ENCODE peak calls at places on chromosomes 2 and 18, in five cellular contexts. R is heart right ventricle, N is body of pancreas, M is fibroblast of lung, T is OCI-LY7. W is an unnamed sample. For H3K36me3, the result is how much of the 10 kb centered on the place peaks cover.

GRCh38 chr2:68435605-68436004 is 31.5 kb downstream of the FBXO48 start:
- DNase-seq in R (no peak), N (no peak), M (peak), T (no peak), W (no peak)

GRCh38 chr18:59921384-59921891 is 21.6 kb downstream of the PMAIP1 start:
- DNase-seq in R (no peak), N (no peak), M (no peak), T (no peak), W (no peak)

GRCh38 chr2:37877457-37878315 is 47.4 kb upstream of the RMDN2 start:
- DNase-seq in R (no peak), N (peak), M (peak), T (peak), W (peak)

GRCh38 chr18:75477913-75478312 is 50.4 kb upstream of the SMIM21 start:
- DNase-seq in R (no peak), N (no peak), M (peak), T (no peak), W (peak)

GRCh38 chr2:12412898-12413305 is 303.8 kb upstream of the TRIB2 start:
- DNase-seq in R (no peak), N (no peak), M (peak), T (peak), W (no peak)

GRCh38 chr2:171406044-171406443 is 27.7 kb downstream of the METTL8 start:
- DNase-seq in R (no peak), N (no peak), M (no peak), T (peak), W (no peak)

GRCh38 chr18:8615397-8616025 is 6.3 kb downstream of the RAB12 start:
- DNase-seq in R (no peak), N (no peak), M (peak), T (no peak), W (peak)

GRCh38 chr2:185813707-185814106 is 75.1 kb downstream of the FSIP2 start:
- DNase-seq in R (no peak), N (peak), M (no peak), T (no peak), W (no peak)

GRCh38 chr18:39053569-39053968 is 1488.0 kb upstream of the CELF4 start:
- DNase-seq in R (no peak), N (no peak), M (peak), T (no peak), W (no peak)

GRCh38 chr2:187302146-187302545 is 145.9 kb downstream of the CALCRL start:
- DNase-seq in R (no peak), N (no peak), M (peak), T (no peak), W (no peak)

GRCh38 chr2:101843048-101843447 is 145.5 kb downstream of the MAP4K4 start:
- DNase-seq in R (no peak), N (no peak), M (peak), T (no peak), W (peak)

GRCh38 chr18:12585218-12585617 is 72.7 kb downstream of the SPIRE1 start:
- DNase-seq in R (no peak), N (no peak), M (peak), T (no peak), W (no peak)

GRCh38 chr2:88059979-88060906 is 4.7 kb upstream of the KRCC1 start:
- DNase-seq in R (no peak), N (peak), M (peak), T (peak), W (peak)

GRCh38 chr18:715626-716025 is 3.2 kb upstream of the ENOSF1 start:
- DNase-seq in R (no peak), N (no peak), M (peak), T (no peak), W (peak)

GRCh38 chr18:36412778-36413177 is 115.3 kb downstream of the FHOD3 start:
- DNase-seq in R (no peak), N (no peak), M (no peak), T (no peak), W (peak)

GRCh38 chr2:171272039-171272438 is 111.3 kb upstream of the TLK1 start:
- DNase-seq in R (no peak), N (peak), M (peak), T (no peak), W (peak)

GRCh38 chr18:72727776-72728175 is 140.0 kb downstream of the NETO1 start:
- DNase-seq in R (no peak), N (no peak), M (no peak), T (no peak), W (peak)

GRCh38 chr2:222842517-222843174 is 18.2 kb upstream of the ACSL3 start:
- DNase-seq in R (no peak), N (no peak), M (peak), T (no peak), W (peak)

GRCh38 chr2:165646321-165646801 is 147.7 kb downstream of the GALNT3 start:
- DNase-seq in R (no peak), N (no peak), M (peak), T (no peak), W (no peak)

GRCh38 chr2:203328735-203329549 is 748 bp downstream of the ABI2 start:
- DNase-seq in R (peak), N (peak), M (peak), T (peak), W (peak)

DNA sequence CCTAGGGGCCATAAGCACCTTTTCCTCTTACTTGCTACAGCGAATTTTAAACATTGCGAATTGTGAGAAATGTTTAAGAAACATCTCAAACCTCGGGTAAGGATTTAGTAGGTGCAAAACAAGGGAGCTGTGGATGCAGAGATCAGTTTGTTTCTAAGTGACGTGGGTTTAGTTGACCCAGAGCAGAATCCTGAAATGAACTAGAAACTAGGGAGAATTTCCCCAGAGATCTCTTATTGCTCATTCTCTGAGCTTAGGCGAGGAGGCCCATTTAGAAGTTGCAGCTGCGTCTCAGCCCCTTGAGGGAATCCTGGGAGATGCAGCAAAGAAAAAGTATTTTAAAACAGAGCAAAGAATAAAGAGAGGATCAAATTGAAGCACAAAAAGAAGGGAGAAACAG is 29.3 kb downstream of the FAM124B start:
- DNase-seq in R (no peak), N (no peak), M (no peak), T (no peak), W (no peak)
- TF ChIP-seq CTCF in R (no peak), N (no peak), M (no peak), T (no peak), W (no peak)

GRCh38 chr2:86476092-86476491 is 34.9 kb downstream of the KDM3A start:
- DNase-seq in R (no peak), N (no peak), M (peak), T (no peak), W (no peak)
- H3K36me3 ChIP-seq in R (half or more), N (under half), M (under half), T (half or more), W (under half)

GRCh38 chr2:217327981-217328760 is 468.3 kb upstream of the TNP1 start:
- DNase-seq in R (no peak), N (no peak), M (no peak), T (no peak), W (no peak)

GRCh38 chr2:217329023-217329431 is 469.2 kb upstream of the TNP1 start:
- DNase-seq in R (no peak), N (no peak), M (no peak), T (no peak), W (no peak)

GRCh38 chr2:217325251-217325650 is 465.4 kb upstream of the TNP1 start:
- DNase-seq in R (no peak), N (no peak), M (no peak), T (no peak), W (no peak)

GRCh38 chr2:217325810-217326209 is 465.9 kb upstream of the TNP1 start:
- DNase-seq in R (no peak), N (no peak), M (no peak), T (no peak), W (peak)

GRCh38 chr2:217326238-217327022 is 466.6 kb upstream of the TNP1 start:
- DNase-seq in R (no peak), N (no peak), M (no peak), T (no peak), W (peak)
- TF ChIP-seq CTCF in R (no peak), N (no peak), M (no peak), T (no peak), W (no peak)

DNA sequence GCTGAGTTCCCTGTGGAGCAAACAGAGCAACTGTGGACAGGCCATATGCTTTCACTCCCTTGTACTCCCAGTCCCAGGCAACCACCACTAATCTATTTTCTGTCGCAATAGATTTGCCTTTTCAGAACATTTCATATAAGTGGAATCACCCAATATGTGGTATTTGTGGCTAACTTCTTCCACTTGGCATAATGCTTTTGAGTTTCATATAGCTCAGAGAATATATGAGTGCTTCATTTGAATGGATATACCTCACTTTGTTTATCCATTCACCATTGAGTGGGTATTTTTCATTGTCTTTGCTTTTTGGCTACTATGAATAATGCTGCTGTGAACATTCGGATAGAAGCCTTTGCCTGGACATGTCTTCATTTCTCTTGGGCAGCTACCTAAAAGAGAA is 151.9 kb downstream of the CERS6 start:
- DNase-seq in R (no peak), N (no peak), M (peak), T (no peak), W (peak)
- H3K36me3 ChIP-seq in R (under half), N (under half), M (under half), T (under half), W (under half)

DNA sequence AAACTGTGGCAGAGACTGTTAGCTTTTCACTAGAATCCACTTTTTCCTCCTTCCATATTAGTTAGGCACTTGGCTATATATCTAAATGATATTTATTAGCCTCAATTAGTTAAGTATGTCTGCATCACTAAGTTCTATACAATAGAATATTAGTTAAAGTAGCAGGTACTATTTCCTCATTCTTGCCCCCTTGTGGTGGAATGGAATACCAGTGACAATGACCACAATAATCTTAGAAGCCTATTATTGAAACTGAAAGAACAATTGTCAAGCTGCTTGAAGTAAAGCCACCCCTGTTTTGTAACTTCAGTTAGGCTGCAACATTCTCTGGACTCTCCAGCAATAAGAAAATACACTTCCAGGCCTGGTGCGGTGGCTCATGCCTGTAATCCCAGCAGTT is 476.3 kb upstream of the VWC2L start:
- DNase-seq in R (no peak), N (no peak), M (peak), T (peak), W (peak)
- TF ChIP-seq CTCF in R (no peak), N (peak), M (no peak), T (peak), W (peak)

DNA sequence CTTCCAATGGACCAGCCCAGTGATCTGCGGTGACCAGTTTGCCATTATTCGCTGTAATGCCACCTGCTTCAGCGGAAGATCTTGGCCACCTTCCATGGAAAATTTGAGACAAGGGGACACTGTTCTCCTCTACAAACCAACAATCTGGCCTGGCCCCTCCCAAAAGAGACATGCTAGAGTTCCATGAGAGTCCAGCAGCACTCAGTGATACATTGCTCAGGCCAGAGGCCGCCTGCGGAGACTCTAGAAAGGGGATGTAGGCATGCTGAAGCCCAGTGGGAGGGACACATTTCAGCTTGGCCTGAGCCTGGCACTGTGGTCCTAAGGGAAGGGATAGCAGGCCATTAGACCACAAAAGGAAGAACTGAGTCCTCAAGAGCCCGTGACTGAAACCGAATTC is 58.2 kb downstream of the COL6A3 start:
- DNase-seq in R (no peak), N (no peak), M (no peak), T (no peak), W (no peak)
- H3K36me3 ChIP-seq in R (half or more), N (under half), M (half or more), T (under half), W (under half)